ENCODE peak calls at places on chromosomes 16 and 17, in ten cellular contexts. One of them, this sample, is unnamed.
A peak's percentile ranks its signal among the peaks of the same experiment; 100 is the strongest.

GRCh38 chr16:17556276-17557052 is 85.7 kb upstream of the XYLT1 start:
- DNase-seq in EL: peak; percentile 42
- DNase-seq in bronchial epithelial cell: peak; percentile 20
- DNase-seq in A549: peak; percentile 13
- DNase-seq in colonic mucosa: no peak
- DNase-seq in activated effector memory CD4-positive, alpha-beta T cell treated with anti-CD3 and anti-CD28 coated beads, Interleukin-2, amount 50 U/mL, for 16 hours: no peak
- DNase-seq in suprapubic skin: peak; percentile 12
- DNase-seq in left kidney: peak; percentile 49
- DNase-seq in stimulated activated CD4-positive, alpha-beta T cell treated with anti-CD3 and anti-CD28 coated beads, Interleukin-4, amount 100 ng/mL, for 48 hours: no peak
- DNase-seq in activated T-cell treated with anti-CD3 and anti-CD28 coated beads for 4 hours: no peak
- DNase-seq in this sample: peak; percentile 64

GRCh38 chr16:27330542-27330941 is 16.8 kb downstream of the IL4R start:
- DNase-seq in bronchial epithelial cell: peak; percentile 27
- DNase-seq in suprapubic skin: peak; percentile 85
- DNase-seq in A549: no peak
- DNase-seq in activated effector memory CD4-positive, alpha-beta T cell treated with anti-CD3 and anti-CD28 coated beads, Interleukin-2, amount 50 U/mL, for 16 hours: no peak
- DNase-seq in EL: peak; percentile 37
- DNase-seq in colonic mucosa: peak; percentile 62
- DNase-seq in activated T-cell treated with anti-CD3 and anti-CD28 coated beads for 4 hours: no peak
- DNase-seq in stimulated activated CD4-positive, alpha-beta T cell treated with anti-CD3 and anti-CD28 coated beads, Interleukin-4, amount 100 ng/mL, for 48 hours: no peak
- DNase-seq in left kidney: no peak
- DNase-seq in this sample: no peak

GRCh38 chr16:49464877-49465504 is 91.4 kb downstream of the C16orf78 start:
- DNase-seq in left kidney: peak; percentile 83
- DNase-seq in colonic mucosa: peak; percentile 15
- DNase-seq in EL: no peak
- DNase-seq in bronchial epithelial cell: no peak
- DNase-seq in activated T-cell treated with anti-CD3 and anti-CD28 coated beads for 4 hours: no peak
- DNase-seq in activated effector memory CD4-positive, alpha-beta T cell treated with anti-CD3 and anti-CD28 coated beads, Interleukin-2, amount 50 U/mL, for 16 hours: peak; percentile 61
- DNase-seq in suprapubic skin: peak; percentile 59
- DNase-seq in stimulated activated CD4-positive, alpha-beta T cell treated with anti-CD3 and anti-CD28 coated beads, Interleukin-4, amount 100 ng/mL, for 48 hours: no peak
- DNase-seq in A549: no peak
- DNase-seq in this sample: no peak

GRCh38 chr16:87017388-87018012 is 299.7 kb downstream of the C16orf95 start:
- DNase-seq in bronchial epithelial cell: peak; percentile 62
- DNase-seq in activated effector memory CD4-positive, alpha-beta T cell treated with anti-CD3 and anti-CD28 coated beads, Interleukin-2, amount 50 U/mL, for 16 hours: no peak
- DNase-seq in EL: peak; percentile 89
- DNase-seq in A549: peak; percentile 56
- DNase-seq in activated T-cell treated with anti-CD3 and anti-CD28 coated beads for 4 hours: no peak
- DNase-seq in left kidney: peak; percentile 74
- DNase-seq in colonic mucosa: no peak
- DNase-seq in stimulated activated CD4-positive, alpha-beta T cell treated with anti-CD3 and anti-CD28 coated beads, Interleukin-4, amount 100 ng/mL, for 48 hours: no peak
- DNase-seq in suprapubic skin: no peak
- DNase-seq in this sample: peak; percentile 79

GRCh38 chr17:75643033-75644017 is 10.1 kb downstream of the SMIM5 start:
- DNase-seq in A549: no peak
- DNase-seq in stimulated activated CD4-positive, alpha-beta T cell treated with anti-CD3 and anti-CD28 coated beads, Interleukin-4, amount 100 ng/mL, for 48 hours: no peak
- DNase-seq in activated T-cell treated with anti-CD3 and anti-CD28 coated beads for 4 hours: no peak
- DNase-seq in EL: no peak
- DNase-seq in suprapubic skin: no peak
- DNase-seq in bronchial epithelial cell: peak; percentile 37
- DNase-seq in activated effector memory CD4-positive, alpha-beta T cell treated with anti-CD3 and anti-CD28 coated beads, Interleukin-2, amount 50 U/mL, for 16 hours: no peak
- DNase-seq in colonic mucosa: peak; percentile 49
- DNase-seq in left kidney: no peak
- DNase-seq in this sample: no peak

GRCh38 chr17:28381141-28381825 is 9.8 kb downstream of the SARM1 start:
- DNase-seq in activated T-cell treated with anti-CD3 and anti-CD28 coated beads for 4 hours: no peak
- DNase-seq in EL: no peak
- DNase-seq in left kidney: peak; percentile 81
- DNase-seq in bronchial epithelial cell: peak; percentile 25
- DNase-seq in activated effector memory CD4-positive, alpha-beta T cell treated with anti-CD3 and anti-CD28 coated beads, Interleukin-2, amount 50 U/mL, for 16 hours: no peak
- DNase-seq in colonic mucosa: peak; percentile 54
- DNase-seq in stimulated activated CD4-positive, alpha-beta T cell treated with anti-CD3 and anti-CD28 coated beads, Interleukin-4, amount 100 ng/mL, for 48 hours: no peak
- DNase-seq in suprapubic skin: no peak
- DNase-seq in A549: no peak
- DNase-seq in this sample: no peak

GRCh38 chr17:47694818-47695663 is 1.1 kb downstream of the TBKBP1 start:
- DNase-seq in A549: no peak
- DNase-seq in left kidney: peak; percentile 77
- DNase-seq in suprapubic skin: no peak
- DNase-seq in colonic mucosa: peak; percentile 41
- DNase-seq in bronchial epithelial cell: no peak
- DNase-seq in stimulated activated CD4-positive, alpha-beta T cell treated with anti-CD3 and anti-CD28 coated beads, Interleukin-4, amount 100 ng/mL, for 48 hours: peak; percentile 43
- DNase-seq in EL: peak; percentile 43
- DNase-seq in activated effector memory CD4-positive, alpha-beta T cell treated with anti-CD3 and anti-CD28 coated beads, Interleukin-2, amount 50 U/mL, for 16 hours: peak; percentile 84
- DNase-seq in activated T-cell treated with anti-CD3 and anti-CD28 coated beads for 4 hours: peak; percentile 59
- DNase-seq in this sample: peak; percentile 39

GRCh38 chr16:66961065-66961744 is at the start of gene CES3:
- DNase-seq in stimulated activated CD4-positive, alpha-beta T cell treated with anti-CD3 and anti-CD28 coated beads, Interleukin-4, amount 100 ng/mL, for 48 hours: peak; percentile 62
- DNase-seq in left kidney: peak; percentile 88
- DNase-seq in activated T-cell treated with anti-CD3 and anti-CD28 coated beads for 4 hours: no peak
- DNase-seq in suprapubic skin: no peak
- DNase-seq in colonic mucosa: peak; percentile 90
- DNase-seq in activated effector memory CD4-positive, alpha-beta T cell treated with anti-CD3 and anti-CD28 coated beads, Interleukin-2, amount 50 U/mL, for 16 hours: peak; percentile 85
- DNase-seq in bronchial epithelial cell: peak; percentile 41
- DNase-seq in A549: peak; percentile 80
- DNase-seq in EL: peak; percentile 66
- DNase-seq in this sample: peak; percentile 48

GRCh38 chr16:65120811-65121721 is 797 bp downstream of the CDH11 start:
- DNase-seq in stimulated activated CD4-positive, alpha-beta T cell treated with anti-CD3 and anti-CD28 coated beads, Interleukin-4, amount 100 ng/mL, for 48 hours: no peak
- DNase-seq in EL: peak; percentile 29
- DNase-seq in suprapubic skin: no peak
- DNase-seq in left kidney: peak; percentile 77
- DNase-seq in colonic mucosa: peak; percentile 23
- DNase-seq in A549: no peak
- DNase-seq in bronchial epithelial cell: no peak
- DNase-seq in activated effector memory CD4-positive, alpha-beta T cell treated with anti-CD3 and anti-CD28 coated beads, Interleukin-2, amount 50 U/mL, for 16 hours: no peak
- DNase-seq in activated T-cell treated with anti-CD3 and anti-CD28 coated beads for 4 hours: no peak
- DNase-seq in this sample: peak; percentile 27

GRCh38 chr17:70074991-70075390 is at the start of gene KCNJ16:
- DNase-seq in activated effector memory CD4-positive, alpha-beta T cell treated with anti-CD3 and anti-CD28 coated beads, Interleukin-2, amount 50 U/mL, for 16 hours: no peak
- DNase-seq in EL: no peak
- DNase-seq in activated T-cell treated with anti-CD3 and anti-CD28 coated beads for 4 hours: no peak
- DNase-seq in colonic mucosa: peak; percentile 61
- DNase-seq in bronchial epithelial cell: peak; percentile 55
- DNase-seq in suprapubic skin: no peak
- DNase-seq in stimulated activated CD4-positive, alpha-beta T cell treated with anti-CD3 and anti-CD28 coated beads, Interleukin-4, amount 100 ng/mL, for 48 hours: no peak
- DNase-seq in A549: peak; percentile 25
- DNase-seq in left kidney: peak; percentile 95
- DNase-seq in this sample: no peak

GRCh38 chr17:62720126-62720850 is 87.8 kb downstream of the MARCHF10 start:
- DNase-seq in A549: peak; percentile 63
- DNase-seq in activated T-cell treated with anti-CD3 and anti-CD28 coated beads for 4 hours: no peak
- DNase-seq in EL: peak; percentile 25
- DNase-seq in suprapubic skin: no peak
- DNase-seq in activated effector memory CD4-positive, alpha-beta T cell treated with anti-CD3 and anti-CD28 coated beads, Interleukin-2, amount 50 U/mL, for 16 hours: no peak
- DNase-seq in stimulated activated CD4-positive, alpha-beta T cell treated with anti-CD3 and anti-CD28 coated beads, Interleukin-4, amount 100 ng/mL, for 48 hours: no peak
- DNase-seq in left kidney: peak; percentile 56
- DNase-seq in bronchial epithelial cell: peak; percentile 51
- DNase-seq in colonic mucosa: no peak
- DNase-seq in this sample: no peak

GRCh38 chr17:64150237-64151015 is 20.5 kb upstream of the ERN1 start:
- DNase-seq in left kidney: no peak
- DNase-seq in colonic mucosa: peak; percentile 58
- DNase-seq in A549: no peak
- DNase-seq in stimulated activated CD4-positive, alpha-beta T cell treated with anti-CD3 and anti-CD28 coated beads, Interleukin-4, amount 100 ng/mL, for 48 hours: no peak
- DNase-seq in activated effector memory CD4-positive, alpha-beta T cell treated with anti-CD3 and anti-CD28 coated beads, Interleukin-2, amount 50 U/mL, for 16 hours: no peak
- DNase-seq in activated T-cell treated with anti-CD3 and anti-CD28 coated beads for 4 hours: no peak
- DNase-seq in EL: peak; percentile 23
- DNase-seq in bronchial epithelial cell: no peak
- DNase-seq in suprapubic skin: no peak
- DNase-seq in this sample: no peak

GRCh38 chr16:81431554-81432353 is 12.9 kb upstream of the CMIP start:
- DNase-seq in colonic mucosa: no peak
- DNase-seq in bronchial epithelial cell: no peak
- DNase-seq in left kidney: peak; percentile 62
- DNase-seq in activated T-cell treated with anti-CD3 and anti-CD28 coated beads for 4 hours: no peak
- DNase-seq in EL: peak; percentile 96
- DNase-seq in suprapubic skin: no peak
- DNase-seq in stimulated activated CD4-positive, alpha-beta T cell treated with anti-CD3 and anti-CD28 coated beads, Interleukin-4, amount 100 ng/mL, for 48 hours: no peak
- DNase-seq in A549: no peak
- DNase-seq in activated effector memory CD4-positive, alpha-beta T cell treated with anti-CD3 and anti-CD28 coated beads, Interleukin-2, amount 50 U/mL, for 16 hours: no peak
- DNase-seq in this sample: no peak

GRCh38 chr16:18803569-18804462 is 2.5 kb upstream of the ARL6IP1 start:
- DNase-seq in left kidney: no peak
- DNase-seq in colonic mucosa: no peak
- DNase-seq in activated T-cell treated with anti-CD3 and anti-CD28 coated beads for 4 hours: no peak
- DNase-seq in EL: no peak
- DNase-seq in suprapubic skin: no peak
- DNase-seq in stimulated activated CD4-positive, alpha-beta T cell treated with anti-CD3 and anti-CD28 coated beads, Interleukin-4, amount 100 ng/mL, for 48 hours: no peak
- DNase-seq in activated effector memory CD4-positive, alpha-beta T cell treated with anti-CD3 and anti-CD28 coated beads, Interleukin-2, amount 50 U/mL, for 16 hours: no peak
- DNase-seq in A549: no peak
- DNase-seq in bronchial epithelial cell: peak; percentile 56
- DNase-seq in this sample: no peak

GRCh38 chr16:75260856-75261589 is 9.6 kb upstream of the BCAR1 start:
- DNase-seq in colonic mucosa: no peak
- DNase-seq in bronchial epithelial cell: no peak
- DNase-seq in left kidney: no peak
- DNase-seq in EL: no peak
- DNase-seq in A549: no peak
- DNase-seq in suprapubic skin: peak; percentile 55
- DNase-seq in stimulated activated CD4-positive, alpha-beta T cell treated with anti-CD3 and anti-CD28 coated beads, Interleukin-4, amount 100 ng/mL, for 48 hours: no peak
- DNase-seq in activated effector memory CD4-positive, alpha-beta T cell treated with anti-CD3 and anti-CD28 coated beads, Interleukin-2, amount 50 U/mL, for 16 hours: no peak
- DNase-seq in activated T-cell treated with anti-CD3 and anti-CD28 coated beads for 4 hours: no peak
- DNase-seq in this sample: no peak

GRCh38 chr17:5069724-5070123 is 8.5 kb upstream of the ZFP3 start:
- DNase-seq in suprapubic skin: no peak
- DNase-seq in left kidney: no peak
- DNase-seq in A549: no peak
- DNase-seq in colonic mucosa: no peak
- DNase-seq in stimulated activated CD4-positive, alpha-beta T cell treated with anti-CD3 and anti-CD28 coated beads, Interleukin-4, amount 100 ng/mL, for 48 hours: no peak
- DNase-seq in activated effector memory CD4-positive, alpha-beta T cell treated with anti-CD3 and anti-CD28 coated beads, Interleukin-2, amount 50 U/mL, for 16 hours: no peak
- DNase-seq in activated T-cell treated with anti-CD3 and anti-CD28 coated beads for 4 hours: no peak
- DNase-seq in bronchial epithelial cell: no peak
- DNase-seq in EL: no peak
- DNase-seq in this sample: peak; percentile 58

GRCh38 chr17:48795444-48796162 is 21.4 kb downstream of the TTLL6 start:
- DNase-seq in A549: peak; percentile 92
- DNase-seq in bronchial epithelial cell: no peak
- DNase-seq in suprapubic skin: no peak
- DNase-seq in EL: peak; percentile 87
- DNase-seq in activated effector memory CD4-positive, alpha-beta T cell treated with anti-CD3 and anti-CD28 coated beads, Interleukin-2, amount 50 U/mL, for 16 hours: no peak
- DNase-seq in colonic mucosa: peak; percentile 86
- DNase-seq in activated T-cell treated with anti-CD3 and anti-CD28 coated beads for 4 hours: no peak
- DNase-seq in left kidney: peak; percentile 93
- DNase-seq in stimulated activated CD4-positive, alpha-beta T cell treated with anti-CD3 and anti-CD28 coated beads, Interleukin-4, amount 100 ng/mL, for 48 hours: no peak
- DNase-seq in this sample: no peak

GRCh38 chr16:81427245-81427644 is 17.4 kb upstream of the CMIP start:
- DNase-seq in activated effector memory CD4-positive, alpha-beta T cell treated with anti-CD3 and anti-CD28 coated beads, Interleukin-2, amount 50 U/mL, for 16 hours: no peak
- DNase-seq in suprapubic skin: no peak
- DNase-seq in A549: no peak
- DNase-seq in left kidney: no peak
- DNase-seq in colonic mucosa: no peak
- DNase-seq in activated T-cell treated with anti-CD3 and anti-CD28 coated beads for 4 hours: no peak
- DNase-seq in bronchial epithelial cell: no peak
- DNase-seq in stimulated activated CD4-positive, alpha-beta T cell treated with anti-CD3 and anti-CD28 coated beads, Interleukin-4, amount 100 ng/mL, for 48 hours: no peak
- DNase-seq in EL: no peak
- DNase-seq in this sample: no peak

This sample was measured in foreskin keratinocyte.